ENCODE peak calls at places on chromosome 7, in ten cellular contexts. One of them, this sample, is unnamed.

GRCh38 chr7:79412915-79413314 is 40.6 kb downstream of the MAGI2 start:
- DNase-seq in lower lobe of right lung: no peak
- DNase-seq in amygdala: no peak
- DNase-seq in tibial artery: no peak
- DNase-seq in foreskin fibroblast: no peak
- DNase-seq in GM10248: no peak
- DNase-seq in stimulated activated CD4-positive, alpha-beta T cell treated with anti-CD3 and anti-CD28 coated beads, Interleukin-12 subunit alpha, Interleukin-12 subunit beta, amount 100 ng/mL, for 4 hours: no peak
- DNase-seq in NCI-H748 treated with DMSO at 0.1 percent for 48 hours: no peak
- DNase-seq in psoas muscle: no peak
- DNase-seq in EH: no peak
- DNase-seq in this sample: no peak

GRCh38 chr7:99035723-99036530 is 108.0 kb downstream of the SMURF1 start:
- DNase-seq in lower lobe of right lung: no peak
- DNase-seq in amygdala: no peak
- DNase-seq in tibial artery: peak; percentile 62
- DNase-seq in foreskin fibroblast: no peak
- DNase-seq in GM10248: no peak
- DNase-seq in stimulated activated CD4-positive, alpha-beta T cell treated with anti-CD3 and anti-CD28 coated beads, Interleukin-12 subunit alpha, Interleukin-12 subunit beta, amount 100 ng/mL, for 4 hours: no peak
- DNase-seq in NCI-H748 treated with DMSO at 0.1 percent for 48 hours: no peak
- DNase-seq in psoas muscle: no peak
- DNase-seq in EH: no peak
- DNase-seq in this sample: no peak

GRCh38 chr7:71343039-71343438 is 211.1 kb downstream of the GALNT17 start:
- DNase-seq in lower lobe of right lung: no peak
- DNase-seq in amygdala: no peak
- DNase-seq in tibial artery: no peak
- DNase-seq in foreskin fibroblast: no peak
- DNase-seq in GM10248: no peak
- DNase-seq in stimulated activated CD4-positive, alpha-beta T cell treated with anti-CD3 and anti-CD28 coated beads, Interleukin-12 subunit alpha, Interleukin-12 subunit beta, amount 100 ng/mL, for 4 hours: no peak
- DNase-seq in NCI-H748 treated with DMSO at 0.1 percent for 48 hours: no peak
- DNase-seq in psoas muscle: no peak
- DNase-seq in EH: no peak
- DNase-seq in this sample: no peak

GRCh38 chr7:112157072-112157471 is 49.1 kb downstream of the DOCK4 start:
- DNase-seq in lower lobe of right lung: no peak
- DNase-seq in amygdala: no peak
- DNase-seq in tibial artery: no peak
- DNase-seq in foreskin fibroblast: peak; percentile 18
- DNase-seq in GM10248: no peak
- DNase-seq in stimulated activated CD4-positive, alpha-beta T cell treated with anti-CD3 and anti-CD28 coated beads, Interleukin-12 subunit alpha, Interleukin-12 subunit beta, amount 100 ng/mL, for 4 hours: no peak
- DNase-seq in NCI-H748 treated with DMSO at 0.1 percent for 48 hours: no peak
- DNase-seq in psoas muscle: no peak
- DNase-seq in EH: peak; percentile 9
- DNase-seq in this sample: peak; percentile 17

GRCh38 chr7:131335639-131336400 is 8.1 kb downstream of the MKLN1 start:
- DNase-seq in lower lobe of right lung: no peak
- DNase-seq in amygdala: no peak
- DNase-seq in tibial artery: no peak
- DNase-seq in foreskin fibroblast: no peak
- DNase-seq in GM10248: no peak
- DNase-seq in stimulated activated CD4-positive, alpha-beta T cell treated with anti-CD3 and anti-CD28 coated beads, Interleukin-12 subunit alpha, Interleukin-12 subunit beta, amount 100 ng/mL, for 4 hours: no peak
- DNase-seq in NCI-H748 treated with DMSO at 0.1 percent for 48 hours: no peak
- DNase-seq in psoas muscle: no peak
- DNase-seq in EH: no peak
- DNase-seq in this sample: no peak

GRCh38 chr7:18081617-18082016 is 54.0 kb upstream of the PRPS1L1 start:
- DNase-seq in lower lobe of right lung: no peak
- DNase-seq in amygdala: no peak
- DNase-seq in tibial artery: no peak
- DNase-seq in foreskin fibroblast: no peak
- DNase-seq in GM10248: no peak
- DNase-seq in stimulated activated CD4-positive, alpha-beta T cell treated with anti-CD3 and anti-CD28 coated beads, Interleukin-12 subunit alpha, Interleukin-12 subunit beta, amount 100 ng/mL, for 4 hours: no peak
- DNase-seq in NCI-H748 treated with DMSO at 0.1 percent for 48 hours: no peak
- DNase-seq in psoas muscle: no peak
- DNase-seq in EH: no peak
- DNase-seq in this sample: no peak

GRCh38 chr7:121557034-121557892 is 161.2 kb upstream of the FAM3C start:
- DNase-seq in lower lobe of right lung: no peak
- DNase-seq in amygdala: no peak
- DNase-seq in tibial artery: no peak
- DNase-seq in foreskin fibroblast: no peak
- DNase-seq in GM10248: no peak
- DNase-seq in stimulated activated CD4-positive, alpha-beta T cell treated with anti-CD3 and anti-CD28 coated beads, Interleukin-12 subunit alpha, Interleukin-12 subunit beta, amount 100 ng/mL, for 4 hours: no peak
- DNase-seq in NCI-H748 treated with DMSO at 0.1 percent for 48 hours: no peak
- DNase-seq in psoas muscle: no peak
- DNase-seq in EH: peak; percentile 25
- DNase-seq in this sample: no peak

GRCh38 chr7:142131439-142131838 is 19.9 kb downstream of the MGAM2 start:
- DNase-seq in lower lobe of right lung: no peak
- DNase-seq in amygdala: no peak
- DNase-seq in tibial artery: no peak
- DNase-seq in foreskin fibroblast: no peak
- DNase-seq in GM10248: no peak
- DNase-seq in stimulated activated CD4-positive, alpha-beta T cell treated with anti-CD3 and anti-CD28 coated beads, Interleukin-12 subunit alpha, Interleukin-12 subunit beta, amount 100 ng/mL, for 4 hours: no peak
- DNase-seq in NCI-H748 treated with DMSO at 0.1 percent for 48 hours: no peak
- DNase-seq in psoas muscle: no peak
- DNase-seq in EH: no peak
- DNase-seq in this sample: no peak

GRCh38 chr7:35722054-35722849 is 27.3 kb upstream of the HERPUD2 start:
- DNase-seq in lower lobe of right lung: no peak
- DNase-seq in amygdala: no peak
- DNase-seq in tibial artery: no peak
- DNase-seq in foreskin fibroblast: no peak
- DNase-seq in GM10248: no peak
- DNase-seq in stimulated activated CD4-positive, alpha-beta T cell treated with anti-CD3 and anti-CD28 coated beads, Interleukin-12 subunit alpha, Interleukin-12 subunit beta, amount 100 ng/mL, for 4 hours: no peak
- DNase-seq in NCI-H748 treated with DMSO at 0.1 percent for 48 hours: no peak
- DNase-seq in psoas muscle: no peak
- DNase-seq in EH: no peak
- DNase-seq in this sample: no peak

GRCh38 chr7:99829520-99830160 is 1.8 kb downstream of the CYP3A43 start:
- DNase-seq in lower lobe of right lung: no peak
- DNase-seq in amygdala: no peak
- DNase-seq in tibial artery: no peak
- DNase-seq in foreskin fibroblast: no peak
- DNase-seq in GM10248: no peak
- DNase-seq in stimulated activated CD4-positive, alpha-beta T cell treated with anti-CD3 and anti-CD28 coated beads, Interleukin-12 subunit alpha, Interleukin-12 subunit beta, amount 100 ng/mL, for 4 hours: no peak
- DNase-seq in NCI-H748 treated with DMSO at 0.1 percent for 48 hours: no peak
- DNase-seq in psoas muscle: no peak
- DNase-seq in EH: no peak
- DNase-seq in this sample: no peak

GRCh38 chr7:100247152-100247757 is 27.5 kb downstream of the PVRIG start:
- DNase-seq in lower lobe of right lung: no peak
- DNase-seq in amygdala: no peak
- DNase-seq in tibial artery: no peak
- DNase-seq in foreskin fibroblast: peak; percentile 86
- DNase-seq in GM10248: no peak
- DNase-seq in stimulated activated CD4-positive, alpha-beta T cell treated with anti-CD3 and anti-CD28 coated beads, Interleukin-12 subunit alpha, Interleukin-12 subunit beta, amount 100 ng/mL, for 4 hours: no peak
- DNase-seq in NCI-H748 treated with DMSO at 0.1 percent for 48 hours: peak; percentile 48
- DNase-seq in psoas muscle: peak; percentile 60
- DNase-seq in EH: peak; percentile 76
- DNase-seq in this sample: peak; percentile 80

GRCh38 chr7:37284805-37285211 is 163.9 kb downstream of the ELMO1 start:
- DNase-seq in lower lobe of right lung: peak; percentile 59
- DNase-seq in amygdala: no peak
- DNase-seq in tibial artery: peak; percentile 82
- DNase-seq in foreskin fibroblast: no peak
- DNase-seq in GM10248: peak; percentile 52
- DNase-seq in stimulated activated CD4-positive, alpha-beta T cell treated with anti-CD3 and anti-CD28 coated beads, Interleukin-12 subunit alpha, Interleukin-12 subunit beta, amount 100 ng/mL, for 4 hours: peak; percentile 33
- DNase-seq in NCI-H748 treated with DMSO at 0.1 percent for 48 hours: peak; percentile 41
- DNase-seq in psoas muscle: peak; percentile 39
- DNase-seq in EH: no peak
- DNase-seq in this sample: peak; percentile 17

GRCh38 chr7:98194186-98194585 is 17.1 kb upstream of the BHLHA15 start:
- DNase-seq in lower lobe of right lung: no peak
- DNase-seq in amygdala: no peak
- DNase-seq in tibial artery: no peak
- DNase-seq in foreskin fibroblast: no peak
- DNase-seq in GM10248: no peak
- DNase-seq in stimulated activated CD4-positive, alpha-beta T cell treated with anti-CD3 and anti-CD28 coated beads, Interleukin-12 subunit alpha, Interleukin-12 subunit beta, amount 100 ng/mL, for 4 hours: no peak
- DNase-seq in NCI-H748 treated with DMSO at 0.1 percent for 48 hours: no peak
- DNase-seq in psoas muscle: no peak
- DNase-seq in EH: no peak
- DNase-seq in this sample: no peak

GRCh38 chr7:113606325-113606724 is 312.5 kb downstream of the PPP1R3A start:
- DNase-seq in lower lobe of right lung: no peak
- DNase-seq in amygdala: no peak
- DNase-seq in tibial artery: no peak
- DNase-seq in foreskin fibroblast: no peak
- DNase-seq in GM10248: no peak
- DNase-seq in stimulated activated CD4-positive, alpha-beta T cell treated with anti-CD3 and anti-CD28 coated beads, Interleukin-12 subunit alpha, Interleukin-12 subunit beta, amount 100 ng/mL, for 4 hours: no peak
- DNase-seq in NCI-H748 treated with DMSO at 0.1 percent for 48 hours: no peak
- DNase-seq in psoas muscle: no peak
- DNase-seq in EH: no peak
- DNase-seq in this sample: no peak

GRCh38 chr7:131630427-131630826 is 74.0 kb upstream of the PODXL start:
- DNase-seq in lower lobe of right lung: no peak
- DNase-seq in amygdala: no peak
- DNase-seq in tibial artery: no peak
- DNase-seq in foreskin fibroblast: no peak
- DNase-seq in GM10248: no peak
- DNase-seq in stimulated activated CD4-positive, alpha-beta T cell treated with anti-CD3 and anti-CD28 coated beads, Interleukin-12 subunit alpha, Interleukin-12 subunit beta, amount 100 ng/mL, for 4 hours: no peak
- DNase-seq in NCI-H748 treated with DMSO at 0.1 percent for 48 hours: no peak
- DNase-seq in psoas muscle: no peak
- DNase-seq in EH: no peak
- DNase-seq in this sample: no peak

GRCh38 chr7:44625899-44626511 is 19.6 kb downstream of the OGDH start:
- DNase-seq in lower lobe of right lung: no peak
- DNase-seq in amygdala: no peak
- DNase-seq in tibial artery: no peak
- DNase-seq in foreskin fibroblast: no peak
- DNase-seq in GM10248: no peak
- DNase-seq in stimulated activated CD4-positive, alpha-beta T cell treated with anti-CD3 and anti-CD28 coated beads, Interleukin-12 subunit alpha, Interleukin-12 subunit beta, amount 100 ng/mL, for 4 hours: no peak
- DNase-seq in NCI-H748 treated with DMSO at 0.1 percent for 48 hours: no peak
- DNase-seq in psoas muscle: no peak
- DNase-seq in EH: no peak
- DNase-seq in this sample: no peak

GRCh38 chr7:127589901-127590300 is 1.7 kb downstream of the ARF5 start:
- DNase-seq in lower lobe of right lung: no peak
- DNase-seq in amygdala: no peak
- DNase-seq in tibial artery: no peak
- DNase-seq in foreskin fibroblast: peak; percentile 64
- DNase-seq in GM10248: no peak
- DNase-seq in stimulated activated CD4-positive, alpha-beta T cell treated with anti-CD3 and anti-CD28 coated beads, Interleukin-12 subunit alpha, Interleukin-12 subunit beta, amount 100 ng/mL, for 4 hours: no peak
- DNase-seq in NCI-H748 treated with DMSO at 0.1 percent for 48 hours: no peak
- DNase-seq in psoas muscle: no peak
- DNase-seq in EH: peak; percentile 68
- DNase-seq in this sample: no peak

GRCh38 chr7:152673902-152674301 is 2.0 kb downstream of the XRCC2 start:
- DNase-seq in lower lobe of right lung: no peak
- DNase-seq in amygdala: no peak
- DNase-seq in tibial artery: no peak
- DNase-seq in foreskin fibroblast: no peak
- DNase-seq in GM10248: no peak
- DNase-seq in stimulated activated CD4-positive, alpha-beta T cell treated with anti-CD3 and anti-CD28 coated beads, Interleukin-12 subunit alpha, Interleukin-12 subunit beta, amount 100 ng/mL, for 4 hours: no peak
- DNase-seq in NCI-H748 treated with DMSO at 0.1 percent for 48 hours: no peak
- DNase-seq in psoas muscle: no peak
- DNase-seq in EH: no peak
- DNase-seq in this sample: no peak

GRCh38 chr7:93245525-93246432 is 13.6 kb downstream of the VPS50 start:
- DNase-seq in lower lobe of right lung: no peak
- DNase-seq in amygdala: no peak
- DNase-seq in tibial artery: no peak
- DNase-seq in foreskin fibroblast: peak; percentile 50
- DNase-seq in GM10248: no peak
- DNase-seq in stimulated activated CD4-positive, alpha-beta T cell treated with anti-CD3 and anti-CD28 coated beads, Interleukin-12 subunit alpha, Interleukin-12 subunit beta, amount 100 ng/mL, for 4 hours: no peak
- DNase-seq in NCI-H748 treated with DMSO at 0.1 percent for 48 hours: no peak
- DNase-seq in psoas muscle: no peak
- DNase-seq in EH: peak; percentile 48
- DNase-seq in this sample: no peak

GRCh38 chr7:142248-142955 is 50.0 kb upstream of the FAM20C start:
- DNase-seq in lower lobe of right lung: no peak
- DNase-seq in amygdala: no peak
- DNase-seq in tibial artery: peak; percentile 94
- DNase-seq in foreskin fibroblast: peak; percentile 83
- DNase-seq in GM10248: no peak
- DNase-seq in stimulated activated CD4-positive, alpha-beta T cell treated with anti-CD3 and anti-CD28 coated beads, Interleukin-12 subunit alpha, Interleukin-12 subunit beta, amount 100 ng/mL, for 4 hours: no peak
- DNase-seq in NCI-H748 treated with DMSO at 0.1 percent for 48 hours: no peak
- DNase-seq in psoas muscle: no peak
- DNase-seq in EH: no peak
- DNase-seq in this sample: no peak

GRCh38 chr7:27922907-27923306 is 182.9 kb downstream of the TAX1BP1 start:
- DNase-seq in lower lobe of right lung: no peak
- DNase-seq in amygdala: no peak
- DNase-seq in tibial artery: no peak
- DNase-seq in foreskin fibroblast: no peak
- DNase-seq in GM10248: peak; percentile 29
- DNase-seq in stimulated activated CD4-positive, alpha-beta T cell treated with anti-CD3 and anti-CD28 coated beads, Interleukin-12 subunit alpha, Interleukin-12 subunit beta, amount 100 ng/mL, for 4 hours: no peak
- DNase-seq in NCI-H748 treated with DMSO at 0.1 percent for 48 hours: no peak
- DNase-seq in psoas muscle: no peak
- DNase-seq in EH: no peak
- DNase-seq in this sample: no peak

GRCh38 chr7:72163266-72163665 is 248.9 kb downstream of the CALN1 start:
- DNase-seq in lower lobe of right lung: no peak
- DNase-seq in amygdala: no peak
- DNase-seq in tibial artery: no peak
- DNase-seq in foreskin fibroblast: no peak
- DNase-seq in GM10248: no peak
- DNase-seq in stimulated activated CD4-positive, alpha-beta T cell treated with anti-CD3 and anti-CD28 coated beads, Interleukin-12 subunit alpha, Interleukin-12 subunit beta, amount 100 ng/mL, for 4 hours: no peak
- DNase-seq in NCI-H748 treated with DMSO at 0.1 percent for 48 hours: no peak
- DNase-seq in psoas muscle: no peak
- DNase-seq in EH: no peak
- DNase-seq in this sample: no peak

GRCh38 chr7:151459726-151460473 is 20.0 kb upstream of the CRYGN start:
- DNase-seq in lower lobe of right lung: peak; percentile 72
- DNase-seq in amygdala: peak; percentile 69
- DNase-seq in tibial artery: peak; percentile 93
- DNase-seq in foreskin fibroblast: peak; percentile 95
- DNase-seq in GM10248: peak; percentile 13
- DNase-seq in stimulated activated CD4-positive, alpha-beta T cell treated with anti-CD3 and anti-CD28 coated beads, Interleukin-12 subunit alpha, Interleukin-12 subunit beta, amount 100 ng/mL, for 4 hours: no peak
- DNase-seq in NCI-H748 treated with DMSO at 0.1 percent for 48 hours: no peak
- DNase-seq in psoas muscle: peak; percentile 84
- DNase-seq in EH: peak; percentile 99
- DNase-seq in this sample: no peak

GRCh38 chr7:116521046-116521664 is 3.7 kb upstream of the CAV1 start:
- DNase-seq in lower lobe of right lung: no peak
- DNase-seq in amygdala: no peak
- DNase-seq in tibial artery: no peak
- DNase-seq in foreskin fibroblast: peak; percentile 72
- DNase-seq in GM10248: no peak
- DNase-seq in stimulated activated CD4-positive, alpha-beta T cell treated with anti-CD3 and anti-CD28 coated beads, Interleukin-12 subunit alpha, Interleukin-12 subunit beta, amount 100 ng/mL, for 4 hours: no peak
- DNase-seq in NCI-H748 treated with DMSO at 0.1 percent for 48 hours: no peak
- DNase-seq in psoas muscle: no peak
- DNase-seq in EH: peak; percentile 34
- DNase-seq in this sample: no peak

GRCh38 chr7:22281481-22281880 is 75.5 kb downstream of the RAPGEF5 start:
- DNase-seq in lower lobe of right lung: no peak
- DNase-seq in amygdala: no peak
- DNase-seq in tibial artery: no peak
- DNase-seq in foreskin fibroblast: no peak
- DNase-seq in GM10248: no peak
- DNase-seq in stimulated activated CD4-positive, alpha-beta T cell treated with anti-CD3 and anti-CD28 coated beads, Interleukin-12 subunit alpha, Interleukin-12 subunit beta, amount 100 ng/mL, for 4 hours: no peak
- DNase-seq in NCI-H748 treated with DMSO at 0.1 percent for 48 hours: no peak
- DNase-seq in psoas muscle: no peak
- DNase-seq in EH: no peak
- DNase-seq in this sample: no peak

GRCh38 chr7:64997927-64998391 is 7.1 kb upstream of the ZNF117 start:
- DNase-seq in lower lobe of right lung: no peak
- DNase-seq in amygdala: no peak
- DNase-seq in tibial artery: no peak
- DNase-seq in foreskin fibroblast: no peak
- DNase-seq in GM10248: no peak
- DNase-seq in stimulated activated CD4-positive, alpha-beta T cell treated with anti-CD3 and anti-CD28 coated beads, Interleukin-12 subunit alpha, Interleukin-12 subunit beta, amount 100 ng/mL, for 4 hours: no peak
- DNase-seq in NCI-H748 treated with DMSO at 0.1 percent for 48 hours: peak; percentile 13
- DNase-seq in psoas muscle: peak; percentile 16
- DNase-seq in EH: peak; percentile 56
- DNase-seq in this sample: no peak

GRCh38 chr7:23346316-23346715 is 47.2 kb downstream of the MALSU1 start:
- DNase-seq in lower lobe of right lung: no peak
- DNase-seq in amygdala: no peak
- DNase-seq in tibial artery: no peak
- DNase-seq in foreskin fibroblast: no peak
- DNase-seq in GM10248: peak; percentile 46
- DNase-seq in stimulated activated CD4-positive, alpha-beta T cell treated with anti-CD3 and anti-CD28 coated beads, Interleukin-12 subunit alpha, Interleukin-12 subunit beta, amount 100 ng/mL, for 4 hours: no peak
- DNase-seq in NCI-H748 treated with DMSO at 0.1 percent for 48 hours: no peak
- DNase-seq in psoas muscle: no peak
- DNase-seq in EH: no peak
- DNase-seq in this sample: no peak

GRCh38 chr7:129108583-129108982 is 35.9 kb upstream of the TSPAN33 start:
- DNase-seq in lower lobe of right lung: no peak
- DNase-seq in amygdala: no peak
- DNase-seq in tibial artery: no peak
- DNase-seq in foreskin fibroblast: peak; percentile 15
- DNase-seq in GM10248: no peak
- DNase-seq in stimulated activated CD4-positive, alpha-beta T cell treated with anti-CD3 and anti-CD28 coated beads, Interleukin-12 subunit alpha, Interleukin-12 subunit beta, amount 100 ng/mL, for 4 hours: no peak
- DNase-seq in NCI-H748 treated with DMSO at 0.1 percent for 48 hours: no peak
- DNase-seq in psoas muscle: no peak
- DNase-seq in EH: peak; percentile 33
- DNase-seq in this sample: no peak

This sample was measured in DMS153.